ENCODE peak calls at places on chromosomes 16 and 17, in five cellular contexts. K is GM12878, I is H1, D is SK-N-SH, Y is HepG2. Z is an unnamed sample.

GRCh38 chr16:74304835-74305176 is 8.2 kb downstream of the PSMD7 start:
- DNase-seq in I (no peak), Y (no peak), D (no peak), K (no peak), Z (no peak)

GRCh38 chr17:37422971-37423625 is 16.4 kb downstream of the TADA2A start:
- DNase-seq in I (no peak), Y (no peak), D (no peak), K (no peak), Z (no peak)

GRCh38 chr16:30474684-30475083 is 2.1 kb downstream of the ITGAL start:
- DNase-seq in D (no peak), K (no peak), I (no peak), Y (no peak), Z (no peak)

GRCh38 chr16:2385441-2385840 is 43.8 kb upstream of the CCNF start:
- DNase-seq in K (no peak), D (no peak), I (no peak), Y (no peak), Z (no peak)

GRCh38 chr17:53516643-53517042 is 306.1 kb upstream of the KIF2B start:
- DNase-seq in I (no peak), D (no peak), K (no peak), Y (no peak), Z (no peak)

GRCh38 chr16:31214705-31215286 is 877 bp downstream of the TRIM72 start:
- DNase-seq in Y (no peak), K (no peak), D (peak; percentile 66), I (no peak), Z (no peak)

GRCh38 chr17:37134050-37134449 is 185.3 kb downstream of the AATF start:
- DNase-seq in D (peak; percentile 54), K (no peak), Y (no peak), I (no peak), Z (no peak)

GRCh38 chr17:4944163-4944553 is 4.1 kb downstream of the RNF167 start:
- DNase-seq in K (no peak), D (no peak), Y (no peak), I (no peak), Z (peak; percentile 77)

GRCh38 chr17:9230346-9230745 is 209.0 kb downstream of the NTN1 start:
- DNase-seq in I (no peak), D (peak; percentile 73), Y (no peak), K (no peak), Z (no peak)

GRCh38 chr17:63349478-63350000 is 96.6 kb downstream of the CYB561 start:
- DNase-seq in K (no peak), D (no peak), Y (no peak), I (no peak), Z (no peak)

GRCh38 chr16:88549671-88550643 is 20.2 kb upstream of the ZC3H18 start:
- DNase-seq in D (peak; percentile 33), Y (no peak), I (no peak), K (no peak), Z (no peak)

GRCh38 chr16:68272501-68273209 is 8.3 kb downstream of the SLC7A6 start:
- DNase-seq in D (no peak), Y (no peak), I (no peak), K (no peak), Z (no peak)

GRCh38 chr17:6254036-6254435 is 180.9 kb downstream of the AIPL1 start:
- DNase-seq in D (no peak), I (no peak), K (no peak), Y (no peak), Z (no peak)

GRCh38 chr17:35084987-35085386 is 21.5 kb upstream of the RFFL start:
- DNase-seq in K (no peak), D (no peak), Y (no peak), I (no peak), Z (no peak)

GRCh38 chr16:15031596-15031995 is 24.3 kb downstream of the NTAN1 start:
- DNase-seq in K (no peak), D (no peak), Y (no peak), I (no peak), Z (no peak)

GRCh38 chr16:89134269-89134668 is 37.3 kb upstream of the CDH15 start:
- DNase-seq in Y (no peak), K (no peak), D (no peak), I (no peak), Z (no peak)

GRCh38 chr17:5281814-5282638 is at the start of gene RABEP1:
- DNase-seq in Y (peak; percentile 75), I (peak; percentile 31), K (peak; percentile 46), D (peak; percentile 97), Z (peak; percentile 55)

GRCh38 chr16:346587-346986 is 5.9 kb downstream of the AXIN1 start:
- DNase-seq in K (no peak), D (no peak), Y (no peak), I (no peak), Z (no peak)

GRCh38 chr16:86609115-86609514 is 30.8 kb downstream of the FOXL1 start:
- DNase-seq in K (no peak), I (no peak), D (no peak), Y (no peak), Z (no peak)

GRCh38 chr16:51641191-51641765 is 490.2 kb upstream of the SALL1 start:
- DNase-seq in Y (no peak), K (no peak), I (no peak), D (no peak), Z (no peak)

GRCh38 chr16:57824880-57825279 is 22.6 kb upstream of the KIFC3 start:
- DNase-seq in K (no peak), I (no peak), D (no peak), Y (peak; percentile 73), Z (no peak)

GRCh38 chr17:41754066-41754465 is 19.6 kb upstream of the HAP1 start:
- DNase-seq in K (no peak), I (no peak), Y (no peak), D (no peak), Z (no peak)

GRCh38 chr17:17416400-17417360 is 60.1 kb upstream of the MED9 start:
- DNase-seq in K (no peak), I (no peak), Y (peak; percentile 92), D (no peak), Z (peak; percentile 11)

GRCh38 chr17:74287203-74287602 is 13.2 kb downstream of the DNAI2 start:
- DNase-seq in K (no peak), Y (no peak), I (no peak), D (no peak), Z (no peak)

GRCh38 chr16:1093284-1094123 is 2.5 kb downstream of the C1QTNF8 start:
- DNase-seq in D (peak; percentile 80), Y (peak; percentile 43), K (no peak), I (no peak), Z (no peak)

GRCh38 chr17:47325176-47325575 is 1.4 kb downstream of the EFCAB13 start:
- DNase-seq in Y (no peak), I (no peak), K (no peak), D (no peak), Z (no peak)

GRCh38 chr16:64172191-64172590 is 949.7 kb downstream of the CDH11 start:
- DNase-seq in I (no peak), Y (no peak), D (no peak), K (no peak), Z (no peak)

GRCh38 chr16:64167851-64168770 is 953.8 kb downstream of the CDH11 start:
- DNase-seq in D (no peak), I (no peak), K (no peak), Y (no peak), Z (no peak)

GRCh38 chr16:64174327-64174726 is 947.5 kb downstream of the CDH11 start:
- DNase-seq in I (no peak), Y (no peak), K (no peak), D (no peak), Z (no peak)

GRCh38 chr16:64172652-64173051 is 949.2 kb downstream of the CDH11 start:
- DNase-seq in Y (no peak), D (no peak), K (no peak), I (no peak), Z (no peak)
- H3K4me3 ChIP-seq in Y (no peak overlapping the region), D (no peak overlapping the region), K (no peak overlapping the region), I (no peak overlapping the region), Z (no peak overlapping the region)

GRCh38 chr17:77254961-77255741 is 114.4 kb downstream of the SEC14L1 start:
- DNase-seq in I (no peak), D (peak; percentile 68), Y (peak; percentile 73), K (no peak), Z (no peak)
- TF ChIP-seq POLR2AphosphoS5 in I (no peak), D (peak; percentile 27), Y (no peak), K (no peak), Z (no peak)

GRCh38 chr17:39011907-39012468 is 44.8 kb upstream of the FBXO47 start:
- DNase-seq in I (peak; percentile 29), K (no peak), D (no peak), Y (peak; percentile 20), Z (no peak)
- TF ChIP-seq GABPA in I (no peak), K (no peak), D (no peak), Y (no peak), Z (no peak)

GRCh38 chr17:1031711-1032110 is 34.8 kb downstream of the TIMM22 start:
- DNase-seq in D (peak; percentile 86), Y (no peak), I (no peak), K (no peak), Z (no peak)
- H3K4me3 ChIP-seq in D (no peak overlapping the region), Y (no peak overlapping the region), I (peak overlapping the region; percentile 35), K (no peak overlapping the region), Z (no peak overlapping the region)

GRCh38 chr16:17356243-17356933 is 114.4 kb downstream of the XYLT1 start:
- DNase-seq in I (no peak), D (no peak), Y (no peak), K (no peak), Z (no peak)

GRCh38 chr16:17357302-17358062 is 113.3 kb downstream of the XYLT1 start:
- DNase-seq in D (no peak), I (no peak), K (no peak), Y (no peak), Z (no peak)

GRCh38 chr16:17359778-17360177 is 111.0 kb downstream of the XYLT1 start:
- DNase-seq in D (peak; percentile 29), Y (no peak), I (no peak), K (no peak), Z (peak; percentile 80)

GRCh38 chr16:17358846-17359245 is 111.9 kb downstream of the XYLT1 start:
- DNase-seq in D (no peak), Y (no peak), K (no peak), I (no peak), Z (no peak)

GRCh38 chr16:17358350-17358749 is 112.4 kb downstream of the XYLT1 start:
- DNase-seq in I (no peak), K (no peak), D (no peak), Y (no peak), Z (no peak)
- TF ChIP-seq POLR2AphosphoS5 in I (no peak), K (no peak), D (no peak), Y (no peak), Z (no peak)